ENCODE peak calls at places on chromosomes 6 and 20, in eight cellular contexts. E is RPMI8226; W is endothelial cell; X is left cardiac atrium; M is HCT116; D is CD8-positive, alpha-beta T cell; K is stimulated activated CD8-positive, alpha-beta memory T cell treated with anti-CD3 and anti-CD28 coated beads, Interleukin-2, amount 100 ng/mL, for 48 hours; H is effector memory CD8-positive, alpha-beta T cell. F is an unnamed sample.

GRCh38 chr6:168313371-168314028 is 6.1 kb downstream of the DACT2 start:
- DNase-seq in H (no peak), K (no peak), M (no peak), W (no peak), X (no peak), D (no peak), E (no peak), F (no peak)

GRCh38 chr6:122995930-122996796 is at the start of gene CLVS2:
- DNase-seq in M (no peak), D (no peak), K (no peak), X (no peak), H (no peak), W (peak), E (no peak), F (peak)

GRCh38 chr6:144785056-144785455 is 499.9 kb downstream of the UTRN start:
- DNase-seq in H (no peak), E (no peak), K (no peak), D (no peak), W (no peak), X (no peak), M (no peak), F (no peak)

GRCh38 chr6:113361014-113361645 is 496.0 kb upstream of the MARCKS start:
- DNase-seq in K (no peak), E (no peak), D (no peak), H (no peak), X (no peak), M (peak), W (no peak), F (no peak)

GRCh38 chr20:9555781-9556180 is 41.4 kb downstream of the LAMP5 start:
- DNase-seq in M (no peak), H (no peak), K (no peak), E (no peak), X (no peak), W (no peak), D (no peak), F (no peak)

GRCh38 chr20:6744171-6744570 is 23.3 kb upstream of the BMP2 start:
- DNase-seq in X (no peak), E (no peak), D (no peak), H (no peak), K (no peak), M (no peak), W (no peak), F (no peak)

GRCh38 chr20:43188234-43188653 is 1.5 kb downstream of the PTPRT start:
- DNase-seq in K (no peak), M (no peak), D (no peak), H (no peak), X (no peak), W (no peak), E (no peak), F (no peak)

GRCh38 chr20:1185316-1185741 is 548 bp upstream of the TMEM74B start:
- DNase-seq in W (peak), K (no peak), X (no peak), E (no peak), M (no peak), D (no peak), H (no peak), F (peak)

GRCh38 chr6:10719386-10720228 is 3.3 kb upstream of the TMEM14C start:
- DNase-seq in W (no peak), K (no peak), H (peak), D (peak), E (peak), X (peak), M (no peak), F (no peak)

GRCh38 chr20:25237610-25238318 is 10.1 kb upstream of the PYGB start:
- DNase-seq in D (no peak), K (peak), E (no peak), W (no peak), H (no peak), X (peak), M (peak), F (peak)

GRCh38 chr20:41540916-41541315 is 77.3 kb downstream of the CHD6 start:
- DNase-seq in E (no peak), X (no peak), H (no peak), D (no peak), M (no peak), K (no peak), W (no peak), F (no peak)

GRCh38 chr20:5797843-5798462 is 47.8 kb downstream of the SHLD1 start:
- DNase-seq in D (no peak), W (no peak), X (no peak), M (no peak), K (no peak), E (peak), H (no peak), F (no peak)

GRCh38 chr6:54595844-54596243 is 250.7 kb upstream of the FAM83B start:
- DNase-seq in X (no peak), D (no peak), E (no peak), H (no peak), M (no peak), W (no peak), K (no peak), F (no peak)

GRCh38 chr6:112372213-112372806 is 25.2 kb downstream of the RFPL4B start:
- DNase-seq in H (no peak), E (no peak), D (no peak), W (no peak), K (no peak), M (peak), X (no peak), F (no peak)

GRCh38 chr20:24862186-24862585 is 86.9 kb upstream of the CST7 start:
- DNase-seq in X (no peak), D (no peak), M (no peak), W (no peak), H (no peak), E (no peak), K (no peak), F (no peak)

GRCh38 chr6:16060039-16060438 is 68.8 kb upstream of the MYLIP start:
- DNase-seq in E (peak), K (no peak), D (no peak), W (no peak), M (no peak), X (no peak), H (no peak), F (no peak)

GRCh38 chr20:31760457-31761240 is 21.6 kb downstream of the TPX2 start:
- DNase-seq in D (no peak), M (no peak), X (no peak), W (no peak), H (no peak), E (no peak), K (no peak), F (no peak)

GRCh38 chr6:38806271-38806670 is 91.2 kb downstream of the DNAH8 start:
- DNase-seq in M (no peak), W (no peak), H (no peak), E (peak), K (no peak), X (no peak), D (no peak), F (no peak)